ENCODE peak calls at places on chromosomes 5 and 9, in six cellular contexts. One of them, this sample, is unnamed.

GRCh38 chr5:17365756-17366155 is 132.3 kb upstream of the TAF11L2 start:
- DNase-seq in stimulated activated CD4-positive, alpha-beta T cell treated with anti-CD3 and anti-CD28 coated beads, Interleukin-12 subunit alpha, Interleukin-12 subunit beta, amount 100 ng/mL, for 48 hours: no peak
- DNase-seq in body of pancreas: no peak
- DNase-seq in effector memory CD8-positive, alpha-beta T cell: no peak
- DNase-seq in ACHN: no peak
- DNase-seq in adipocyte: no peak
- DNase-seq in this sample: no peak

GRCh38 chr5:143427122-143427735 is 23.7 kb upstream of the NR3C1 start:
- DNase-seq in stimulated activated CD4-positive, alpha-beta T cell treated with anti-CD3 and anti-CD28 coated beads, Interleukin-12 subunit alpha, Interleukin-12 subunit beta, amount 100 ng/mL, for 48 hours: no peak
- DNase-seq in body of pancreas: no peak
- DNase-seq in effector memory CD8-positive, alpha-beta T cell: no peak
- DNase-seq in ACHN: no peak
- DNase-seq in adipocyte: no peak
- DNase-seq in this sample: no peak

GRCh38 chr5:170809551-170809950 is 26.0 kb downstream of the GABRP start:
- DNase-seq in stimulated activated CD4-positive, alpha-beta T cell treated with anti-CD3 and anti-CD28 coated beads, Interleukin-12 subunit alpha, Interleukin-12 subunit beta, amount 100 ng/mL, for 48 hours: no peak
- DNase-seq in body of pancreas: peak
- DNase-seq in effector memory CD8-positive, alpha-beta T cell: no peak
- DNase-seq in ACHN: peak
- DNase-seq in adipocyte: peak
- DNase-seq in this sample: no peak

GRCh38 chr5:2381070-2381469 is 370.4 kb downstream of the IRX2 start:
- DNase-seq in stimulated activated CD4-positive, alpha-beta T cell treated with anti-CD3 and anti-CD28 coated beads, Interleukin-12 subunit alpha, Interleukin-12 subunit beta, amount 100 ng/mL, for 48 hours: no peak
- DNase-seq in body of pancreas: no peak
- DNase-seq in effector memory CD8-positive, alpha-beta T cell: no peak
- DNase-seq in ACHN: no peak
- DNase-seq in adipocyte: no peak
- DNase-seq in this sample: no peak

GRCh38 chr5:33105521-33105941 is 335.2 kb upstream of the TARS1 start:
- DNase-seq in stimulated activated CD4-positive, alpha-beta T cell treated with anti-CD3 and anti-CD28 coated beads, Interleukin-12 subunit alpha, Interleukin-12 subunit beta, amount 100 ng/mL, for 48 hours: no peak
- DNase-seq in body of pancreas: no peak
- DNase-seq in effector memory CD8-positive, alpha-beta T cell: no peak
- DNase-seq in ACHN: no peak
- DNase-seq in adipocyte: peak
- DNase-seq in this sample: no peak

GRCh38 chr9:128282500-128282899 is 6.4 kb downstream of the SWI5 start:
- DNase-seq in stimulated activated CD4-positive, alpha-beta T cell treated with anti-CD3 and anti-CD28 coated beads, Interleukin-12 subunit alpha, Interleukin-12 subunit beta, amount 100 ng/mL, for 48 hours: no peak
- DNase-seq in body of pancreas: no peak
- DNase-seq in effector memory CD8-positive, alpha-beta T cell: no peak
- DNase-seq in ACHN: no peak
- DNase-seq in adipocyte: no peak
- DNase-seq in this sample: no peak

GRCh38 chr9:23220957-23221356 is 605.1 kb downstream of the ELAVL2 start:
- DNase-seq in stimulated activated CD4-positive, alpha-beta T cell treated with anti-CD3 and anti-CD28 coated beads, Interleukin-12 subunit alpha, Interleukin-12 subunit beta, amount 100 ng/mL, for 48 hours: no peak
- DNase-seq in body of pancreas: no peak
- DNase-seq in effector memory CD8-positive, alpha-beta T cell: no peak
- DNase-seq in ACHN: no peak
- DNase-seq in adipocyte: no peak
- DNase-seq in this sample: no peak

GRCh38 chr5:55601209-55601618 is 66.5 kb upstream of the PLPP1 start:
- DNase-seq in stimulated activated CD4-positive, alpha-beta T cell treated with anti-CD3 and anti-CD28 coated beads, Interleukin-12 subunit alpha, Interleukin-12 subunit beta, amount 100 ng/mL, for 48 hours: no peak
- DNase-seq in body of pancreas: peak
- DNase-seq in effector memory CD8-positive, alpha-beta T cell: no peak
- DNase-seq in ACHN: peak
- DNase-seq in adipocyte: peak
- DNase-seq in this sample: peak

GRCh38 chr5:172806897-172807672 is 27.0 kb upstream of the ERGIC1 start:
- DNase-seq in stimulated activated CD4-positive, alpha-beta T cell treated with anti-CD3 and anti-CD28 coated beads, Interleukin-12 subunit alpha, Interleukin-12 subunit beta, amount 100 ng/mL, for 48 hours: peak
- DNase-seq in body of pancreas: peak
- DNase-seq in effector memory CD8-positive, alpha-beta T cell: peak
- DNase-seq in ACHN: peak
- DNase-seq in adipocyte: peak
- DNase-seq in this sample: peak

GRCh38 chr5:41402845-41403244 is 107.6 kb downstream of the PLCXD3 start:
- DNase-seq in stimulated activated CD4-positive, alpha-beta T cell treated with anti-CD3 and anti-CD28 coated beads, Interleukin-12 subunit alpha, Interleukin-12 subunit beta, amount 100 ng/mL, for 48 hours: no peak
- DNase-seq in body of pancreas: no peak
- DNase-seq in effector memory CD8-positive, alpha-beta T cell: no peak
- DNase-seq in ACHN: no peak
- DNase-seq in adipocyte: no peak
- DNase-seq in this sample: no peak

GRCh38 chr5:132510076-132510475 is 19.5 kb upstream of the IRF1 start:
- DNase-seq in stimulated activated CD4-positive, alpha-beta T cell treated with anti-CD3 and anti-CD28 coated beads, Interleukin-12 subunit alpha, Interleukin-12 subunit beta, amount 100 ng/mL, for 48 hours: no peak
- DNase-seq in body of pancreas: no peak
- DNase-seq in effector memory CD8-positive, alpha-beta T cell: no peak
- DNase-seq in ACHN: no peak
- DNase-seq in adipocyte: no peak
- DNase-seq in this sample: no peak

GRCh38 chr9:136397643-136398042 is 2.3 kb downstream of the SNAPC4 start:
- DNase-seq in stimulated activated CD4-positive, alpha-beta T cell treated with anti-CD3 and anti-CD28 coated beads, Interleukin-12 subunit alpha, Interleukin-12 subunit beta, amount 100 ng/mL, for 48 hours: no peak
- DNase-seq in body of pancreas: no peak
- DNase-seq in effector memory CD8-positive, alpha-beta T cell: no peak
- DNase-seq in ACHN: no peak
- DNase-seq in adipocyte: no peak
- DNase-seq in this sample: no peak

GRCh38 chr5:127206320-127207113 is 84.1 kb upstream of the MEGF10 start:
- DNase-seq in stimulated activated CD4-positive, alpha-beta T cell treated with anti-CD3 and anti-CD28 coated beads, Interleukin-12 subunit alpha, Interleukin-12 subunit beta, amount 100 ng/mL, for 48 hours: no peak
- DNase-seq in body of pancreas: no peak
- DNase-seq in effector memory CD8-positive, alpha-beta T cell: no peak
- DNase-seq in ACHN: peak
- DNase-seq in adipocyte: peak
- DNase-seq in this sample: peak

GRCh38 chr5:154782326-154782725 is 27.1 kb downstream of the LARP1 start:
- DNase-seq in stimulated activated CD4-positive, alpha-beta T cell treated with anti-CD3 and anti-CD28 coated beads, Interleukin-12 subunit alpha, Interleukin-12 subunit beta, amount 100 ng/mL, for 48 hours: no peak
- DNase-seq in body of pancreas: no peak
- DNase-seq in effector memory CD8-positive, alpha-beta T cell: no peak
- DNase-seq in ACHN: no peak
- DNase-seq in adipocyte: no peak
- DNase-seq in this sample: no peak

GRCh38 chr5:41871866-41872265 is 1.6 kb upstream of the OXCT1 start:
- DNase-seq in stimulated activated CD4-positive, alpha-beta T cell treated with anti-CD3 and anti-CD28 coated beads, Interleukin-12 subunit alpha, Interleukin-12 subunit beta, amount 100 ng/mL, for 48 hours: no peak
- DNase-seq in body of pancreas: peak
- DNase-seq in effector memory CD8-positive, alpha-beta T cell: no peak
- DNase-seq in ACHN: no peak
- DNase-seq in adipocyte: peak
- DNase-seq in this sample: no peak

GRCh38 chr9:133130721-133131244 is 9.7 kb upstream of the RALGDS start:
- DNase-seq in stimulated activated CD4-positive, alpha-beta T cell treated with anti-CD3 and anti-CD28 coated beads, Interleukin-12 subunit alpha, Interleukin-12 subunit beta, amount 100 ng/mL, for 48 hours: no peak
- DNase-seq in body of pancreas: no peak
- DNase-seq in effector memory CD8-positive, alpha-beta T cell: peak
- DNase-seq in ACHN: no peak
- DNase-seq in adipocyte: no peak
- DNase-seq in this sample: no peak

GRCh38 chr5:453725-454481 is 10.9 kb downstream of the EXOC3 start:
- DNase-seq in stimulated activated CD4-positive, alpha-beta T cell treated with anti-CD3 and anti-CD28 coated beads, Interleukin-12 subunit alpha, Interleukin-12 subunit beta, amount 100 ng/mL, for 48 hours: no peak
- DNase-seq in body of pancreas: peak
- DNase-seq in effector memory CD8-positive, alpha-beta T cell: no peak
- DNase-seq in ACHN: no peak
- DNase-seq in adipocyte: no peak
- DNase-seq in this sample: no peak

GRCh38 chr9:135023816-135024405 is 63.6 kb upstream of the OLFM1 start:
- DNase-seq in stimulated activated CD4-positive, alpha-beta T cell treated with anti-CD3 and anti-CD28 coated beads, Interleukin-12 subunit alpha, Interleukin-12 subunit beta, amount 100 ng/mL, for 48 hours: no peak
- DNase-seq in body of pancreas: no peak
- DNase-seq in effector memory CD8-positive, alpha-beta T cell: no peak
- DNase-seq in ACHN: no peak
- DNase-seq in adipocyte: no peak
- DNase-seq in this sample: no peak